ENCODE peak calls at places on chromosomes 4 and X, in four cellular contexts. M is Right ventricle myocardium inferior; C is stimulated activated CD4-positive, alpha-beta T cell treated with anti-CD3 and anti-CD28 coated beads, TNF-alpha, amount 100 ng/mL, for 24 hours; W is fibroblast of lung. V is an unnamed sample.

GRCh38 chr4:179804440-179804839 is 2362.2 kb upstream of the AGA start:
- DNase-seq in C (no peak), W (peak), M (peak), V (no peak)

GRCh38 chr4:177047070-177047850 is 254.5 kb upstream of the VEGFC start:
- DNase-seq in C (peak), M (no peak), W (peak), V (no peak)

GRCh38 chr4:41361831-41362646 is 105.3 kb downstream of the UCHL1 start:
- DNase-seq in C (no peak), M (no peak), W (no peak), V (no peak)

GRCh38 chr4:142282870-142283431 is 563.1 kb downstream of the INPP4B start:
- DNase-seq in C (no peak), M (no peak), W (no peak), V (no peak)

GRCh38 chr4:147581601-147582350 is 35.4 kb upstream of the TMEM184C start:
- DNase-seq in C (no peak), M (no peak), W (peak), V (no peak)

GRCh38 chr4:164307262-164307661 is 446.7 kb upstream of the SMIM31 start:
- DNase-seq in M (no peak), W (no peak), C (no peak), V (no peak)

GRCh38 chr4:183328832-183329231 is 6.6 kb upstream of the CLDN24 start:
- DNase-seq in M (no peak), C (no peak), W (peak), V (no peak)

GRCh38 chr4:187908079-187908501 is 87.5 kb upstream of the ZFP42 start:
- DNase-seq in W (peak), C (no peak), M (no peak), V (no peak)

GRCh38 chr4:1593881-1594345 is 90.2 kb downstream of the FAM53A start:
- DNase-seq in M (peak), W (no peak), C (no peak), V (no peak)

GRCh38 chrX:133258481-133258880 is 40.3 kb upstream of the TFDP3 start:
- DNase-seq in C (no peak), W (peak), M (no peak), V (no peak)

GRCh38 chrX:40964633-40965586 is 120.3 kb upstream of the USP9X start:
- DNase-seq in W (peak), C (no peak), M (no peak), V (no peak)